ENCODE peak calls at places on chromosomes 3 and 15, in nine cellular contexts. One of them, this sample, is unnamed. For H3K4me1, the result is how much of the 10 kb centered on the place peaks cover.

GRCh38 chr3:29156071-29156715 is 124.7 kb upstream of the RBMS3 start:
- DNase-seq in OCI-LY7: no peak
- DNase-seq in GM23338: peak
- DNase-seq in SK-N-SH: no peak
- DNase-seq in GM23248: no peak
- DNase-seq in MM.1S: no peak
- DNase-seq in HCT116: no peak
- DNase-seq in PC-3: no peak
- DNase-seq in hepatocyte: no peak
- DNase-seq in this sample: peak

GRCh38 chr15:42843699-42844098 is 76.9 kb downstream of the TTBK2 start:
- DNase-seq in hepatocyte: no peak
- DNase-seq in SK-N-SH: no peak
- DNase-seq in GM23338: no peak
- DNase-seq in HCT116: no peak
- DNase-seq in MM.1S: no peak
- DNase-seq in OCI-LY7: no peak
- DNase-seq in PC-3: no peak
- DNase-seq in GM23248: no peak
- DNase-seq in this sample: no peak

GRCh38 chr3:61682671-61683408 is 121.5 kb downstream of the PTPRG start:
- DNase-seq in OCI-LY7: no peak
- DNase-seq in PC-3: no peak
- DNase-seq in MM.1S: no peak
- DNase-seq in HCT116: peak
- DNase-seq in SK-N-SH: no peak
- DNase-seq in GM23338: no peak
- DNase-seq in GM23248: peak
- DNase-seq in hepatocyte: peak
- DNase-seq in this sample: peak

GRCh38 chr3:39434574-39434973 is 28.1 kb downstream of the RPSA start:
- DNase-seq in hepatocyte: no peak
- DNase-seq in PC-3: no peak
- DNase-seq in OCI-LY7: no peak
- DNase-seq in SK-N-SH: no peak
- DNase-seq in GM23338: no peak
- DNase-seq in MM.1S: no peak
- DNase-seq in HCT116: no peak
- DNase-seq in GM23248: peak
- DNase-seq in this sample: no peak

GRCh38 chr3:37114251-37115145 is 59.9 kb downstream of the LRRFIP2 start:
- DNase-seq in PC-3: peak
- DNase-seq in HCT116: no peak
- DNase-seq in OCI-LY7: no peak
- DNase-seq in hepatocyte: no peak
- DNase-seq in GM23338: no peak
- DNase-seq in GM23248: peak
- DNase-seq in MM.1S: no peak
- DNase-seq in SK-N-SH: no peak
- DNase-seq in this sample: no peak

GRCh38 chr15:77982127-77982490 is 95.4 kb downstream of the TBC1D2B start:
- DNase-seq in GM23248: no peak
- DNase-seq in HCT116: no peak
- DNase-seq in MM.1S: no peak
- DNase-seq in OCI-LY7: no peak
- DNase-seq in SK-N-SH: no peak
- DNase-seq in hepatocyte: no peak
- DNase-seq in GM23338: no peak
- DNase-seq in PC-3: no peak
- DNase-seq in this sample: no peak

GRCh38 chr3:184227481-184227935 is 1.9 kb upstream of the VWA5B2 start:
- DNase-seq in SK-N-SH: peak
- DNase-seq in GM23338: peak
- DNase-seq in MM.1S: peak
- DNase-seq in OCI-LY7: peak
- DNase-seq in GM23248: peak
- DNase-seq in hepatocyte: no peak
- DNase-seq in PC-3: peak
- DNase-seq in HCT116: no peak
- DNase-seq in this sample: peak

GRCh38 chr3:26625187-26625586 is 2.6 kb downstream of the LRRC3B start:
- DNase-seq in MM.1S: no peak
- DNase-seq in PC-3: no peak
- DNase-seq in OCI-LY7: no peak
- DNase-seq in GM23338: peak
- DNase-seq in hepatocyte: no peak
- DNase-seq in HCT116: no peak
- DNase-seq in GM23248: no peak
- DNase-seq in SK-N-SH: no peak
- DNase-seq in this sample: peak

GRCh38 chr15:93179704-93180103 is 90.7 kb upstream of the RGMA start:
- DNase-seq in MM.1S: no peak
- DNase-seq in SK-N-SH: peak
- DNase-seq in hepatocyte: peak
- DNase-seq in OCI-LY7: no peak
- DNase-seq in GM23248: no peak
- DNase-seq in PC-3: no peak
- DNase-seq in GM23338: peak
- DNase-seq in HCT116: no peak
- DNase-seq in this sample: peak

GRCh38 chr3:190183121-190183520 is 62.4 kb upstream of the P3H2 start:
- DNase-seq in hepatocyte: peak
- DNase-seq in GM23248: peak
- DNase-seq in GM23338: peak
- DNase-seq in OCI-LY7: no peak
- DNase-seq in PC-3: peak
- DNase-seq in SK-N-SH: no peak
- DNase-seq in HCT116: no peak
- DNase-seq in MM.1S: no peak
- DNase-seq in this sample: peak

GRCh38 chr3:16415911-16416310 is 97.6 kb downstream of the RFTN1 start:
- DNase-seq in SK-N-SH: no peak
- DNase-seq in hepatocyte: no peak
- DNase-seq in PC-3: no peak
- DNase-seq in HCT116: no peak
- DNase-seq in GM23248: no peak
- DNase-seq in GM23338: no peak
- DNase-seq in MM.1S: no peak
- DNase-seq in OCI-LY7: no peak
- DNase-seq in this sample: no peak

GRCh38 chr3:20458994-20459736 is 273.2 kb upstream of the SGO1 start:
- DNase-seq in HCT116: no peak
- DNase-seq in MM.1S: no peak
- DNase-seq in OCI-LY7: no peak
- DNase-seq in PC-3: no peak
- DNase-seq in GM23248: no peak
- DNase-seq in SK-N-SH: no peak
- DNase-seq in hepatocyte: no peak
- DNase-seq in GM23338: no peak
- DNase-seq in this sample: no peak

GRCh38 chr3:131543714-131544113 is 40.9 kb upstream of the MRPL3 start:
- DNase-seq in SK-N-SH: no peak
- DNase-seq in HCT116: peak
- DNase-seq in GM23248: peak
- DNase-seq in PC-3: peak
- DNase-seq in MM.1S: no peak
- DNase-seq in OCI-LY7: no peak
- DNase-seq in GM23338: no peak
- DNase-seq in hepatocyte: peak
- DNase-seq in this sample: no peak

GRCh38 chr3:13095408-13095861 is 22.2 kb upstream of the IQSEC1 start:
- DNase-seq in OCI-LY7: no peak
- DNase-seq in GM23338: no peak
- DNase-seq in GM23248: no peak
- DNase-seq in MM.1S: no peak
- DNase-seq in SK-N-SH: no peak
- DNase-seq in PC-3: no peak
- DNase-seq in hepatocyte: no peak
- DNase-seq in HCT116: no peak
- DNase-seq in this sample: peak

GRCh38 chr3:132231633-132232032 is 85.6 kb upstream of the ACP3 start:
- DNase-seq in OCI-LY7: no peak
- DNase-seq in HCT116: peak
- DNase-seq in GM23248: peak
- DNase-seq in hepatocyte: peak
- DNase-seq in GM23338: no peak
- DNase-seq in PC-3: peak
- DNase-seq in MM.1S: no peak
- DNase-seq in SK-N-SH: no peak
- DNase-seq in this sample: no peak

DNA sequence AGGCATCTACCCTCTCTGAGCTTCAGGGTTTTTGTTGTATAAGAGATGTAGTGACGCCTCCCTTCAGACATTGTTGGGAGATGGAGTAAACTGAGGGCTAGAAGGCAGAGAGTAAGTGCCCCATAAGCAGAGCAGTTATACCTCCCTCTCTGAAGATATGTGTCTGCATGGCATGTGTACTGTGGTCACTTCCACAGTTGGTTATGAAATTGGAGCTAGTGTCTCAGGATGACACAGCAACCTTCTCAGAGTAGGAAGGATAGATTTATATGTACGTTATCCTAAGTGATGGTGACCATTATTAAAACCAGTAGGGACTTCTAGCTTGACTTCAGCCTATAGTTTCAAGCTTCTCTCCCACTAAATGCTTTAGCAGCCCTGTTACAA is 17.9 kb downstream of the PXK start:
- DNase-seq in OCI-LY7: no peak
- DNase-seq in GM23248: peak
- DNase-seq in PC-3: peak
- DNase-seq in hepatocyte: no peak
- DNase-seq in SK-N-SH: no peak
- DNase-seq in MM.1S: no peak
- DNase-seq in HCT116: no peak
- DNase-seq in GM23338: no peak
- DNase-seq in this sample: no peak
- TF ChIP-seq EZH2phosphoT487 in OCI-LY7: no peak
- TF ChIP-seq EZH2phosphoT487 in GM23248: no peak
- TF ChIP-seq EZH2phosphoT487 in PC-3: no peak
- TF ChIP-seq EZH2phosphoT487 in hepatocyte: no peak
- TF ChIP-seq EZH2phosphoT487 in SK-N-SH: no peak
- TF ChIP-seq EZH2phosphoT487 in MM.1S: no peak
- TF ChIP-seq EZH2phosphoT487 in HCT116: no peak
- TF ChIP-seq EZH2phosphoT487 in GM23338: no peak
- TF ChIP-seq EZH2phosphoT487 in this sample: no peak

GRCh38 chr3:46924921-46925584 is 47.5 kb downstream of the PTH1R start:
- DNase-seq in MM.1S: no peak
- DNase-seq in OCI-LY7: no peak
- DNase-seq in SK-N-SH: no peak
- DNase-seq in PC-3: no peak
- DNase-seq in GM23248: no peak
- DNase-seq in GM23338: no peak
- DNase-seq in HCT116: no peak
- DNase-seq in hepatocyte: no peak
- DNase-seq in this sample: no peak
- H3K4me1 ChIP-seq in MM.1S: under half
- H3K4me1 ChIP-seq in OCI-LY7: half or more
- H3K4me1 ChIP-seq in SK-N-SH: under half
- H3K4me1 ChIP-seq in PC-3: under half
- H3K4me1 ChIP-seq in GM23248: under half
- H3K4me1 ChIP-seq in GM23338: under half
- H3K4me1 ChIP-seq in HCT116: under half
- H3K4me1 ChIP-seq in hepatocyte: under half
- H3K4me1 ChIP-seq in this sample: under half

GRCh38 chr3:114128231-114128630 is 50.6 kb downstream of the DRD3 start:
- DNase-seq in SK-N-SH: no peak
- DNase-seq in MM.1S: no peak
- DNase-seq in OCI-LY7: no peak
- DNase-seq in GM23248: peak
- DNase-seq in HCT116: no peak
- DNase-seq in hepatocyte: no peak
- DNase-seq in GM23338: no peak
- DNase-seq in PC-3: no peak
- DNase-seq in this sample: no peak
- H3K4me2 ChIP-seq in SK-N-SH: no peak
- H3K4me2 ChIP-seq in MM.1S: no peak
- H3K4me2 ChIP-seq in OCI-LY7: no peak
- H3K4me2 ChIP-seq in GM23248: no peak
- H3K4me2 ChIP-seq in HCT116: no peak
- H3K4me2 ChIP-seq in hepatocyte: no peak
- H3K4me2 ChIP-seq in GM23338: no peak
- H3K4me2 ChIP-seq in PC-3: no peak
- H3K4me2 ChIP-seq in this sample: no peak

GRCh38 chr15:74869372-74869725 is 3.8 kb downstream of the SCAMP2 start:
- DNase-seq in PC-3: no peak
- DNase-seq in hepatocyte: no peak
- DNase-seq in OCI-LY7: no peak
- DNase-seq in GM23248: no peak
- DNase-seq in SK-N-SH: no peak
- DNase-seq in HCT116: no peak
- DNase-seq in GM23338: no peak
- DNase-seq in MM.1S: no peak
- DNase-seq in this sample: no peak

GRCh38 chr15:74872702-74873035 is 496 bp downstream of the SCAMP2 start:
- DNase-seq in GM23248: no peak
- DNase-seq in OCI-LY7: no peak
- DNase-seq in MM.1S: no peak
- DNase-seq in PC-3: no peak
- DNase-seq in GM23338: no peak
- DNase-seq in HCT116: no peak
- DNase-seq in hepatocyte: no peak
- DNase-seq in SK-N-SH: no peak
- DNase-seq in this sample: no peak

GRCh38 chr15:74867562-74868458 is 5.4 kb downstream of the SCAMP2 start:
- DNase-seq in OCI-LY7: no peak
- DNase-seq in GM23248: no peak
- DNase-seq in hepatocyte: no peak
- DNase-seq in GM23338: no peak
- DNase-seq in SK-N-SH: no peak
- DNase-seq in PC-3: no peak
- DNase-seq in MM.1S: no peak
- DNase-seq in HCT116: no peak
- DNase-seq in this sample: no peak

GRCh38 chr15:74870496-74871213 is 2.5 kb downstream of the SCAMP2 start:
- DNase-seq in MM.1S: no peak
- DNase-seq in OCI-LY7: no peak
- DNase-seq in SK-N-SH: no peak
- DNase-seq in GM23338: no peak
- DNase-seq in HCT116: no peak
- DNase-seq in hepatocyte: peak
- DNase-seq in PC-3: no peak
- DNase-seq in GM23248: no peak
- DNase-seq in this sample: no peak

DNA sequence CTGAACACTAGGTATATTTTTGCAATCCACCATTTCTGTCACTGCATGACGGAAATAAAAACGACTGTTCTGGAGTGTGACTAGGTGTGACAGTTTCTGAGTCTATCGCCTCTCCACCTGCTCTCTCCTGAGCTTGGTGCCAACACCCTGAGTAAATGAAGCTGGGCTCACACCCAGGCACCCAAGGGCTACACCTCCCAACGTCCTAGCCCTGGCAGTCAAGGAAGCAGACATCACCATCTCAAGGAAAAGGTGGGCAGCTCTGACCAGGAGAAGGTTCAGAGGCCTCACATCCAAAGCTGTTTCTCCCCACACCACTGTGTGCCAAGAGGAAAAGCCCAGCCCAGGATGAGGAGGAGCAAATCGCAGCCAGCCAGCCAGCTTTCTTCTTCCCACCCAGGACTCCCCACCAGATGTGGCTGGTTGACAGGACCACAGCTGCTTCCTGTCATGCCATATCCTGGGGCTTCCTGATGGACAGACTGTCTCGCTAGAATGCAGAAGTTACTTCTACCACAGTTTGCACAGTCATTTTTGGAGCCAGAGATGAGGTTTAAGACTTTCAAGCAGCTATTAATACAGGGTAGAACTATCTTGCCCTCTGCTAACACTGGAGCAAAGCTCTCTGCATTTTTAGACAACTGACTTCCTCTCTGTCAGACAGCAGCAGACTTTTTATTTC is 3.3 kb downstream of the SCAMP2 start:
- DNase-seq in hepatocyte: peak
- DNase-seq in GM23248: peak
- DNase-seq in SK-N-SH: peak
- DNase-seq in HCT116: no peak
- DNase-seq in MM.1S: peak
- DNase-seq in PC-3: no peak
- DNase-seq in GM23338: no peak
- DNase-seq in OCI-LY7: peak
- DNase-seq in this sample: no peak
- TF ChIP-seq EZH2phosphoT487 in hepatocyte: no peak
- TF ChIP-seq EZH2phosphoT487 in GM23248: no peak
- TF ChIP-seq EZH2phosphoT487 in SK-N-SH: no peak
- TF ChIP-seq EZH2phosphoT487 in HCT116: no peak
- TF ChIP-seq EZH2phosphoT487 in MM.1S: no peak
- TF ChIP-seq EZH2phosphoT487 in PC-3: no peak
- TF ChIP-seq EZH2phosphoT487 in GM23338: no peak
- TF ChIP-seq EZH2phosphoT487 in OCI-LY7: no peak
- TF ChIP-seq EZH2phosphoT487 in this sample: no peak

This sample was measured in neural progenitor cell.